ENCODE peak calls at places on chromosomes 7 and 10, in seven cellular contexts. A is GM20000, Y is uterus, S is heart right ventricle, J is fibroblast of pulmonary artery, Q is astrocyte, M is natural killer cell. X is an unnamed sample.

GRCh38 chr10:124611738-124612137 is 132.4 kb downstream of the FAM53B start:
- DNase-seq in A (no peak), Y (no peak), S (no peak), J (no peak), Q (no peak), M (peak), X (no peak)

GRCh38 chr7:46626261-46627037 is 705.4 kb upstream of the IGFBP3 start:
- DNase-seq in A (no peak), Y (no peak), S (no peak), J (no peak), Q (no peak), M (no peak), X (no peak)

GRCh38 chr10:33271969-33272583 is 62.4 kb downstream of the NRP1 start:
- DNase-seq in A (no peak), Y (no peak), S (no peak), J (no peak), Q (no peak), M (no peak), X (no peak)

GRCh38 chr7:10708447-10708846 is 265.2 kb upstream of the PHF14 start:
- DNase-seq in A (no peak), Y (no peak), S (no peak), J (no peak), Q (no peak), M (no peak), X (no peak)

GRCh38 chr7:98681951-98682350 is 64.9 kb downstream of the NPTX2 start:
- DNase-seq in A (no peak), Y (no peak), S (no peak), J (no peak), Q (no peak), M (no peak), X (no peak)

GRCh38 chr7:15515201-15515777 is 46.5 kb downstream of the AGMO start:
- DNase-seq in A (no peak), Y (no peak), S (no peak), J (peak), Q (peak), M (no peak), X (no peak)

GRCh38 chr10:94351089-94351488 is 11.7 kb downstream of the NOC3L start:
- DNase-seq in A (no peak), Y (no peak), S (no peak), J (no peak), Q (no peak), M (no peak), X (no peak)

GRCh38 chr10:91389636-91390512 is 20.3 kb upstream of the HECTD2 start:
- DNase-seq in A (peak), Y (no peak), S (no peak), J (peak), Q (no peak), M (no peak), X (peak)

GRCh38 chr10:124961248-124961570 is 19.3 kb downstream of the ZRANB1 start:
- DNase-seq in A (no peak), Y (no peak), S (no peak), J (no peak), Q (no peak), M (no peak), X (peak)

GRCh38 chr10:29658984-29659769 is 24.4 kb upstream of the SVIL start:
- DNase-seq in A (peak), Y (peak), S (no peak), J (peak), Q (peak), M (peak), X (peak)

GRCh38 chr10:20313665-20314064 is 497.4 kb downstream of the PLXDC2 start:
- DNase-seq in A (no peak), Y (no peak), S (no peak), J (peak), Q (no peak), M (no peak), X (no peak)

GRCh38 chr7:24133691-24134090 is 150.3 kb upstream of the NPY start:
- DNase-seq in A (no peak), Y (no peak), S (no peak), J (no peak), Q (no peak), M (no peak), X (no peak)

GRCh38 chr7:44172352-44172751 is 16.9 kb downstream of the GCK start:
- DNase-seq in A (no peak), Y (no peak), S (no peak), J (no peak), Q (no peak), M (no peak), X (no peak)

GRCh38 chr7:17070117-17070750 is 188.5 kb upstream of the AGR3 start:
- DNase-seq in A (peak), Y (no peak), S (no peak), J (peak), Q (no peak), M (no peak), X (no peak)

GRCh38 chr10:126969310-126969709 is 64.1 kb downstream of the DOCK1 start:
- DNase-seq in A (no peak), Y (no peak), S (no peak), J (peak), Q (no peak), M (no peak), X (no peak)

GRCh38 chr10:35027567-35027966 is 62.6 kb downstream of the CUL2 start:
- DNase-seq in A (no peak), Y (no peak), S (no peak), J (peak), Q (peak), M (no peak), X (no peak)

GRCh38 chr7:157751351-157751750 is 414.5 kb downstream of the DNAJB6 start:
- DNase-seq in A (no peak), Y (no peak), S (no peak), J (no peak), Q (no peak), M (no peak), X (no peak)

GRCh38 chr10:90885176-90885575 is 13.4 kb downstream of the RPP30 start:
- DNase-seq in A (no peak), Y (no peak), S (no peak), J (peak), Q (peak), M (no peak), X (no peak)

GRCh38 chr10:27439101-27439500 is 65.0 kb upstream of the RAB18 start:
- DNase-seq in A (no peak), Y (no peak), S (no peak), J (no peak), Q (no peak), M (no peak), X (no peak)

GRCh38 chr7:139909379-139910050 is 80.5 kb downstream of the TBXAS1 start:
- DNase-seq in A (no peak), Y (no peak), S (no peak), J (peak), Q (no peak), M (no peak), X (no peak)

GRCh38 chr7:17746131-17746530 is 194.2 kb downstream of the SNX13 start:
- DNase-seq in A (no peak), Y (no peak), S (no peak), J (no peak), Q (no peak), M (no peak), X (no peak)

GRCh38 chr10:112915590-112916572 is 34.2 kb upstream of the TCF7L2 start:
- DNase-seq in A (no peak), Y (no peak), S (no peak), J (no peak), Q (peak), M (no peak), X (no peak)

GRCh38 chr10:114576716-114577115 is 81.4 kb downstream of the ABLIM1 start:
- DNase-seq in A (no peak), Y (no peak), S (no peak), J (no peak), Q (peak), M (no peak), X (no peak)

GRCh38 chr10:120514035-120514620 is 57.1 kb downstream of the PLPP4 start:
- DNase-seq in A (peak), Y (no peak), S (no peak), J (peak), Q (no peak), M (no peak), X (peak)

GRCh38 chr7:106770191-106770590 is 94.9 kb upstream of the PIK3CG start:
- DNase-seq in A (no peak), Y (no peak), S (no peak), J (peak), Q (peak), M (no peak), X (no peak)

GRCh38 chr7:27168265-27168947 is 3.1 kb upstream of the HOXA9 start:
- DNase-seq in A (no peak), Y (peak), S (no peak), J (no peak), Q (no peak), M (no peak), X (no peak)
- TF ChIP-seq CTCF in A (peak), Y (no peak), S (no peak), J (no peak), Q (no peak), M (no peak), X (no peak)

GRCh38 chr7:47721670-47722069 is 139.8 kb upstream of the TNS3 start:
- DNase-seq in A (no peak), Y (no peak), S (no peak), J (no peak), Q (no peak), M (no peak), X (no peak)
- TF ChIP-seq CTCF in A (peak), Y (no peak), S (no peak), J (no peak), Q (no peak), M (no peak), X (no peak)

GRCh38 chr7:127792528-127793342 is 140.7 kb downstream of the SND1 start:
- DNase-seq in A (peak), Y (no peak), S (no peak), J (no peak), Q (no peak), M (peak), X (peak)
- TF ChIP-seq CTCF in A (peak), Y (no peak), S (peak), J (peak), Q (peak), M (peak), X (peak)

DNA sequence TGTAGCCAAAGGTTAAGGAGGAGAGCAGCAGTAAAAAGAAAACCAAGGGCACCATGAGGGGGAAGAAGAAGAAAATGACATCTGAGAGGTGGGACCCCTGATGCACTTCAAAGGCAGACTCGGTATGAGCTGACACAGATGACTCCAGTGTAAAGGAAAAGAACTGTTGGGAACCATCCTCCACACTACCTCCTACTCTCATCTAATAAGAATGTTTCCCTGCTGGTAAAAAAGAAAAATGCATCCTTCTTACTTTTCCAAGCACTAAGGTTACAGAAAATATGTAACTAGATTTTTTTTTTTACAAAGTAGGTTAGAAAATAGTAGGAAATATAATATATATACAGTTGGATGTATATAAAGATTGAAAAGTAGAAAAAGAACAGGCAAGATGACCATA is 16.9 kb downstream of the TAS2R41 start:
- DNase-seq in A (no peak), Y (no peak), S (no peak), J (no peak), Q (no peak), M (no peak), X (no peak)
- TF ChIP-seq CTCF in A (no peak), Y (no peak), S (no peak), J (peak), Q (peak), M (no peak), X (no peak)

X was measured in GM13976.